ENCODE peak calls at places on chromosomes 11 and 22, in ten cellular contexts. B is cardiac fibroblast, E is AG10803, G is lower leg skin, P is RWPE1, W is kidney, V is neural progenitor cell, Y is gastrocnemius medialis, X is Calu3, O is epithelial cell of esophagus. A is an unnamed sample.

GRCh38 chr22:47014636-47014930 is 252.1 kb downstream of the TBC1D22A start:
- DNase-seq in B (no peak), E (no peak), G (no peak), P (no peak), W (peak), V (no peak), Y (no peak), X (no peak), O (no peak), A (no peak)

GRCh38 chr11:120501440-120501839 is 10.1 kb upstream of the GRIK4 start:
- DNase-seq in B (no peak), E (no peak), G (no peak), P (no peak), W (no peak), V (no peak), Y (no peak), X (no peak), O (no peak), A (no peak)

GRCh38 chr22:45329536-45329936 is 19.8 kb downstream of the FAM118A start:
- DNase-seq in B (no peak), E (peak), G (no peak), P (no peak), W (no peak), V (no peak), Y (peak), X (no peak), O (no peak), A (no peak)

GRCh38 chr22:45225732-45226560 is 14.7 kb downstream of the KIAA0930 start:
- DNase-seq in B (peak), E (peak), G (peak), P (no peak), W (no peak), V (no peak), Y (no peak), X (no peak), O (peak), A (peak)

GRCh38 chr11:14089690-14090462 is 127.4 kb downstream of the SPON1 start:
- DNase-seq in B (no peak), E (no peak), G (no peak), P (no peak), W (no peak), V (no peak), Y (no peak), X (no peak), O (no peak), A (no peak)

GRCh38 chr11:27085605-27086004 is 45.0 kb downstream of the BBOX1 start:
- DNase-seq in B (no peak), E (peak), G (no peak), P (no peak), W (no peak), V (no peak), Y (no peak), X (no peak), O (no peak), A (no peak)

GRCh38 chr11:838441-839279 is 3.7 kb downstream of the POLR2L start:
- DNase-seq in B (peak), E (peak), G (no peak), P (no peak), W (no peak), V (peak), Y (no peak), X (no peak), O (peak), A (no peak)

GRCh38 chr11:42870480-42870879 is 441.3 kb upstream of the API5 start:
- DNase-seq in B (no peak), E (no peak), G (no peak), P (no peak), W (no peak), V (no peak), Y (no peak), X (no peak), O (no peak), A (no peak)

GRCh38 chr11:46392421-46393230 is 1.1 kb upstream of the CHRM4 start:
- DNase-seq in B (peak), E (peak), G (peak), P (peak), W (peak), V (peak), Y (peak), X (peak), O (peak), A (peak)

GRCh38 chr22:36823177-36823839 is 6.5 kb upstream of the PVALB start:
- DNase-seq in B (no peak), E (peak), G (no peak), P (no peak), W (no peak), V (peak), Y (no peak), X (no peak), O (no peak), A (no peak)

GRCh38 chr22:23397008-23397617 is 183.0 kb downstream of the IGLL1 start:
- DNase-seq in B (no peak), E (no peak), G (no peak), P (no peak), W (no peak), V (no peak), Y (no peak), X (no peak), O (no peak), A (no peak)

GRCh38 chr11:77073328-77074001 is 6.7 kb downstream of the CAPN5 start:
- DNase-seq in B (peak), E (peak), G (peak), P (peak), W (peak), V (no peak), Y (peak), X (peak), O (peak), A (peak)
- TF ChIP-seq CTCF in B (peak), E (peak), G (no peak), P (no peak), W (no peak), V (no peak), Y (no peak), X (peak), O (peak), A (peak)

GRCh38 chr22:20154602-20155183 is 3.8 kb upstream of the CCDC188 start:
- DNase-seq in B (no peak), E (no peak), G (no peak), P (no peak), W (no peak), V (no peak), Y (no peak), X (no peak), O (no peak), A (no peak)
- TF ChIP-seq CTCF in B (no peak), E (no peak), G (no peak), P (no peak), W (no peak), V (no peak), Y (no peak), X (no peak), O (no peak), A (no peak)

GRCh38 chr11:86940122-86940777 is 14.9 kb downstream of the FZD4 start:
- DNase-seq in B (peak), E (peak), G (no peak), P (no peak), W (no peak), V (no peak), Y (peak), X (no peak), O (no peak), A (no peak)
- TF ChIP-seq CTCF in B (peak), E (no peak), G (no peak), P (no peak), W (no peak), V (no peak), Y (no peak), X (no peak), O (no peak), A (no peak)

DNA sequence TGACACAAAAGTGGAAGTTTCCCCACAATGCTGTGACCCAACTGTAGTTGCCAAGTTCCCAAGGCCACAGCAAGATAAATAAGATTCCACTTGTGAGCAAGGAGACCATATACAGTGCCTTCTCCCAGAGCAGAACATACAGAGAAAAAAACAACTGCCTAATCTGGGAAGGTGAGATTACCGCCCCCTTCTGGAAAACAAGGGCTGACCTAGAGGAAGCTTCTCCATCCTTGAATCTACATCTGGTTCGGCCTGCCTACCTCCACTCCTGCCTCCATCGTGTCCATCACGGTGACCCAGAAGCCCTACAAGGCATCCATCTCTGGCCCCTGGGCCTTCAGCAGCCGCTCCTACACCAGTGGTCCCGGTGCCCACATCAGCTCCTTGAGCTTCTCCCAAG is 6.1 kb upstream of the RNASEH2C start:
- DNase-seq in B (no peak), E (no peak), G (no peak), P (no peak), W (no peak), V (no peak), Y (no peak), X (no peak), O (no peak), A (no peak)
- TF ChIP-seq CTCF in B (no peak), E (no peak), G (no peak), P (no peak), W (no peak), V (peak), Y (no peak), X (no peak), O (no peak), A (no peak)

GRCh38 chr11:76672431-76673163 is 2.0 kb upstream of the LRRC32 start:
- DNase-seq in B (no peak), E (no peak), G (no peak), P (no peak), W (peak), V (no peak), Y (no peak), X (no peak), O (no peak), A (no peak)
- TF ChIP-seq CTCF in B (no peak), E (no peak), G (no peak), P (no peak), W (no peak), V (no peak), Y (no peak), X (no peak), O (no peak), A (no peak)

GRCh38 chr22:43890901-43891331 is 897 bp downstream of the PNPLA5 start:
- DNase-seq in B (no peak), E (no peak), G (no peak), P (no peak), W (peak), V (no peak), Y (no peak), X (no peak), O (no peak), A (no peak)

GRCh38 chr22:43891360-43892182 is at the start of gene PNPLA5:
- DNase-seq in B (no peak), E (no peak), G (no peak), P (no peak), W (peak), V (peak), Y (no peak), X (no peak), O (peak), A (no peak)

GRCh38 chr22:43887391-43887790 is 4.4 kb downstream of the PNPLA5 start:
- DNase-seq in B (no peak), E (no peak), G (no peak), P (no peak), W (peak), V (no peak), Y (no peak), X (no peak), O (no peak), A (no peak)

GRCh38 chr22:43888740-43889139 is 3.1 kb downstream of the PNPLA5 start:
- DNase-seq in B (no peak), E (no peak), G (no peak), P (no peak), W (no peak), V (no peak), Y (no peak), X (no peak), O (no peak), A (no peak)

GRCh38 chr22:43889366-43890253 is 2.2 kb downstream of the PNPLA5 start:
- DNase-seq in B (peak), E (peak), G (no peak), P (no peak), W (peak), V (peak), Y (no peak), X (no peak), O (peak), A (peak)
- TF ChIP-seq CTCF in B (no peak), E (peak), G (no peak), P (no peak), W (no peak), V (peak), Y (no peak), X (no peak), O (peak), A (peak)

GRCh38 chr22:41237707-41238569 is 2.8 kb downstream of the CHADL start:
- DNase-seq in B (peak), E (peak), G (peak), P (peak), W (peak), V (peak), Y (peak), X (peak), O (peak), A (peak)
- TF ChIP-seq CTCF in B (peak), E (peak), G (no peak), P (peak), W (peak), V (peak), Y (peak), X (no peak), O (peak), A (peak)

GRCh38 chr11:116281173-116282160 is 491.3 kb downstream of the BUD13 start:
- DNase-seq in B (no peak), E (no peak), G (no peak), P (no peak), W (no peak), V (no peak), Y (no peak), X (no peak), O (no peak), A (no peak)
- TF ChIP-seq CTCF in B (no peak), E (no peak), G (no peak), P (no peak), W (no peak), V (peak), Y (no peak), X (no peak), O (no peak), A (no peak)

GRCh38 chr11:47408598-47409439 is 429 bp downstream of the SLC39A13 start:
- DNase-seq in B (peak), E (peak), G (no peak), P (peak), W (peak), V (peak), Y (peak), X (peak), O (peak), A (peak)
- TF ChIP-seq CTCF in B (no peak), E (peak), G (no peak), P (no peak), W (no peak), V (no peak), Y (no peak), X (no peak), O (peak), A (no peak)

A was measured in MCF 10A.